ENCODE peak calls at places on chromosome 9, in seven cellular contexts. K, E, F, B, J, Q and Z are unnamed samples. For H3K27me3, the result is how much of the 10 kb centered on the place peaks cover.

GRCh38 chr9:27184556-27185351 is 75.7 kb downstream of the TEK start:
- DNase-seq in J (no peak), K (peak), Q (no peak), F (no peak), E (no peak), B (peak), Z (no peak)

GRCh38 chr9:15295761-15296405 is 11.1 kb downstream of the TTC39B start:
- DNase-seq in F (peak), B (peak), Q (peak), E (no peak), J (no peak), K (peak), Z (no peak)

GRCh38 chr9:110748251-110748893 is 79.8 kb downstream of the MUSK start:
- DNase-seq in E (no peak), K (no peak), Q (peak), J (no peak), B (no peak), F (no peak), Z (no peak)

GRCh38 chr9:35728041-35728971 is 3.7 kb downstream of the TLN1 start:
- DNase-seq in J (peak), B (peak), K (peak), E (peak), Q (peak), F (peak), Z (peak)

GRCh38 chr9:133558191-133559126 is 24.0 kb downstream of the ADAMTSL2 start:
- DNase-seq in J (no peak), E (no peak), B (peak), K (peak), Q (peak), F (peak), Z (peak)

GRCh38 chr9:132293145-132293721 is 61.6 kb downstream of the SETX start:
- DNase-seq in E (no peak), Q (no peak), F (no peak), B (no peak), K (no peak), J (no peak), Z (no peak)

GRCh38 chr9:13628526-13628925 is 349.0 kb upstream of the MPDZ start:
- DNase-seq in F (no peak), Q (peak), B (no peak), K (no peak), J (no peak), E (no peak), Z (no peak)

GRCh38 chr9:89372230-89372816 is 54.0 kb downstream of the SECISBP2 start:
- DNase-seq in B (no peak), F (no peak), K (no peak), E (no peak), Q (no peak), J (no peak), Z (peak)

GRCh38 chr9:93088656-93089015 is 7.4 kb upstream of the CARD19 start:
- DNase-seq in E (peak), B (no peak), J (no peak), Q (no peak), F (no peak), K (no peak), Z (peak)

GRCh38 chr9:114082017-114082735 is 4.1 kb upstream of the AMBP start:
- DNase-seq in F (peak), K (peak), E (peak), B (peak), J (peak), Q (peak), Z (peak)

GRCh38 chr9:90053027-90053426 is 448.2 kb downstream of the GADD45G start:
- DNase-seq in J (no peak), K (no peak), B (no peak), Q (no peak), E (no peak), F (no peak), Z (peak)

GRCh38 chr9:115593587-115594091 is 475.7 kb upstream of the TNC start:
- DNase-seq in J (no peak), B (peak), Q (peak), F (peak), K (peak), E (no peak), Z (peak)

GRCh38 chr9:16705121-16705604 is 165.3 kb downstream of the BNC2 start:
- DNase-seq in Q (peak), E (peak), B (peak), F (no peak), J (peak), K (peak), Z (peak)

GRCh38 chr9:115985657-115986056 is 167.9 kb upstream of the PAPPA start:
- DNase-seq in J (no peak), F (no peak), E (no peak), Q (no peak), K (no peak), B (no peak), Z (no peak)

GRCh38 chr9:129281506-129282145 is 103.6 kb upstream of the IER5L start:
- DNase-seq in E (no peak), F (no peak), J (no peak), B (no peak), K (no peak), Q (no peak), Z (no peak)

GRCh38 chr9:130997925-130998595 is 10.9 kb upstream of the LAMC3 start:
- DNase-seq in E (no peak), Q (peak), F (peak), K (peak), B (peak), J (no peak), Z (peak)

GRCh38 chr9:19466268-19466639 is 57.4 kb downstream of the ACER2 start:
- DNase-seq in J (no peak), Q (no peak), E (no peak), F (no peak), K (no peak), B (no peak), Z (no peak)

GRCh38 chr9:93822229-93822628 is 132.9 kb downstream of the BARX1 start:
- DNase-seq in K (no peak), Q (no peak), B (no peak), F (no peak), E (no peak), J (no peak), Z (peak)

GRCh38 chr9:134625361-134626140 is 16.1 kb upstream of the COL5A1 start:
- DNase-seq in E (peak), B (peak), Q (no peak), J (no peak), F (no peak), K (peak), Z (peak)

GRCh38 chr9:34986541-34987047 is 3.0 kb upstream of the DNAJB5 start:
- DNase-seq in Q (no peak), K (no peak), E (no peak), J (peak), F (no peak), B (peak), Z (peak)

GRCh38 chr9:89999534-90000370 is 394.9 kb downstream of the GADD45G start:
- DNase-seq in K (peak), J (no peak), B (peak), E (peak), Q (no peak), F (peak), Z (no peak)

GRCh38 chr9:81431662-81432061 is 257.7 kb downstream of the TLE1 start:
- DNase-seq in Q (no peak), F (no peak), K (peak), B (no peak), J (no peak), E (no peak), Z (no peak)

GRCh38 chr9:132295181-132295580 is 59.6 kb downstream of the SETX start:
- DNase-seq in Q (no peak), E (no peak), B (no peak), F (no peak), J (no peak), K (no peak), Z (no peak)

GRCh38 chr9:137077010-137077747 is at the start of gene UAP1L1:
- DNase-seq in Q (no peak), F (no peak), B (peak), K (no peak), J (no peak), E (peak), Z (peak)

GRCh38 chr9:129027685-129028191 is 393 bp downstream of the SH3GLB2 start:
- DNase-seq in Q (peak), J (no peak), B (peak), F (peak), E (no peak), K (no peak), Z (no peak)

GRCh38 chr9:134212809-134213507 is 48.6 kb upstream of the RNU6ATAC start:
- DNase-seq in Q (no peak), B (no peak), F (no peak), J (no peak), E (no peak), K (no peak), Z (peak)

GRCh38 chr9:136029556-136029955 is 65.5 kb downstream of the NACC2 start:
- DNase-seq in F (no peak), J (no peak), B (no peak), E (peak), K (no peak), Q (no peak), Z (no peak)

GRCh38 chr9:26561928-26562327 is 330.7 kb downstream of the CAAP1 start:
- DNase-seq in Q (no peak), E (no peak), K (no peak), B (no peak), J (no peak), F (no peak), Z (no peak)

GRCh38 chr9:68637020-68637419 is 68.0 kb upstream of the PIP5K1B start:
- DNase-seq in K (no peak), Q (no peak), F (no peak), E (no peak), B (no peak), J (no peak), Z (no peak)

GRCh38 chr9:105129731-105130130 is 114.7 kb upstream of the SLC44A1 start:
- DNase-seq in Q (no peak), B (no peak), K (no peak), J (no peak), F (no peak), E (no peak), Z (no peak)

GRCh38 chr9:121288874-121289553 is 21.1 kb downstream of the GSN start:
- DNase-seq in J (no peak), B (peak), Q (peak), F (peak), K (no peak), E (peak), Z (peak)

GRCh38 chr9:136289651-136290507 is 14.0 kb downstream of the CCDC187 start:
- DNase-seq in J (no peak), F (no peak), K (no peak), Q (no peak), E (no peak), B (no peak), Z (no peak)

GRCh38 chr9:128020692-128021091 is 39.9 kb upstream of the EEIG1 start:
- DNase-seq in F (peak), E (no peak), K (no peak), J (no peak), B (no peak), Q (no peak), Z (peak)

GRCh38 chr9:38038307-38039089 is 30.5 kb downstream of the SHB start:
- DNase-seq in B (peak), Q (no peak), J (no peak), K (no peak), E (no peak), F (no peak), Z (peak)

GRCh38 chr9:38037981-38038306 is 31.1 kb downstream of the SHB start:
- DNase-seq in J (no peak), Q (no peak), E (no peak), F (no peak), B (no peak), K (no peak), Z (peak)

GRCh38 chr9:38035873-38036272 is 33.2 kb downstream of the SHB start:
- DNase-seq in K (peak), E (no peak), Q (peak), J (no peak), B (peak), F (peak), Z (no peak)

GRCh38 chr9:38033956-38034355 is 35.1 kb downstream of the SHB start:
- DNase-seq in E (no peak), B (no peak), K (no peak), Q (no peak), J (no peak), F (no peak), Z (no peak)

GRCh38 chr9:38036359-38037084 is 32.5 kb downstream of the SHB start:
- DNase-seq in F (no peak), Q (peak), B (peak), J (peak), E (peak), K (peak), Z (no peak)
- H3K4me3 ChIP-seq in F (no peak), Q (no peak), B (no peak), J (no peak), E (no peak), K (no peak), Z (no peak)

GRCh38 chr9:97930972-97931371 is 7.0 kb downstream of the HEMGN start:
- DNase-seq in B (no peak), K (no peak), Q (no peak), E (no peak), J (no peak), F (no peak), Z (no peak)

GRCh38 chr9:97938081-97938644 is at the start of gene HEMGN:
- DNase-seq in E (no peak), Q (no peak), B (no peak), J (no peak), K (no peak), F (no peak), Z (no peak)

GRCh38 chr9:97935291-97935690 is 2.7 kb downstream of the HEMGN start:
- DNase-seq in B (no peak), Q (no peak), E (no peak), F (no peak), J (no peak), K (no peak), Z (no peak)

GRCh38 chr9:97933573-97933972 is 4.4 kb downstream of the HEMGN start:
- DNase-seq in F (no peak), K (no peak), E (no peak), B (no peak), Q (no peak), J (no peak), Z (no peak)

GRCh38 chr9:97934321-97935115 is 3.5 kb downstream of the HEMGN start:
- DNase-seq in J (no peak), K (no peak), B (no peak), E (no peak), F (no peak), Q (no peak), Z (peak)
- H3K27me3 ChIP-seq in J (under half), K (under half), B (half or more), E (under half), F (under half), Q (under half), Z (under half)

GRCh38 chr9:99042620-99043019 is 62.3 kb upstream of the TGFBR1 start:
- DNase-seq in J (no peak), B (no peak), K (no peak), E (no peak), Q (no peak), F (no peak), Z (no peak)

GRCh38 chr9:99041618-99042017 is 63.3 kb upstream of the TGFBR1 start:
- DNase-seq in B (no peak), Q (no peak), K (no peak), E (no peak), F (no peak), J (no peak), Z (no peak)

GRCh38 chr9:99039388-99040182 is 65.3 kb upstream of the TGFBR1 start:
- DNase-seq in F (no peak), Q (peak), J (no peak), K (no peak), B (no peak), E (no peak), Z (no peak)

GRCh38 chr9:99040254-99040653 is 64.7 kb upstream of the TGFBR1 start:
- DNase-seq in F (no peak), B (no peak), Q (no peak), E (no peak), J (no peak), K (no peak), Z (no peak)

DNA sequence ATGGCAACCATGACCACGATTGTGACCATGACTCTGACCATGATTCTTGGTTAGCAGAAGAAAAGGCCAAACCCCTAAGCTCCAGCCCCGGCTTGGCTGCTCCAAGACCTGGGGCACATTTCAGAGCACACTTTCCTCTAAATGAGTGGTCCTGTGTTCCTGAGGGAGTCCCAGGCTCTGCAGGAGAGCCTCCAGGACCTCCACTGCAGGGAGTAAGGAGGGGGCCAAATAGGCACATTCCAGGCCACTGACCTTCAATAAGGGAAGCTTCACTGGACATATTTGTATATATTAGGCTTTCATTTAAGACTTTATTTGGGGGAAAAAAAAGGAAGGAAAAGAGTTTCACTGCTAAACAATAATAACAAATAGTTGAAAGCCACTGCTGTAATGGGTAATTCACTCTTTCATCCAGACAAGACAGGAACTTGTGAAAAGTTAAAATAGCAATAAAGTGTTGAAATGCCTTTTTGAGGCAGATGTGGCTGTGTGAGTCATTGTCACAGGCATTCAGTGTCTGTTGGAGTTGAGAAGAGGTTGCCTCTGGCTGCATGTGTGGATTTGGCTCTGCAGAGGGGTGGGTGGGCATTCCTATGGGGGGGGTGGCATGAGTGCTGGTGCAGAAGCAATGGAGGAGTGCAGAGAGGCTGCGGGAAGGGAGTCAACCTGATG is 63.9 kb upstream of the TGFBR1 start:
- DNase-seq in F (no peak), B (peak), J (no peak), E (no peak), Q (peak), K (peak), Z (no peak)
- H3K4me3 ChIP-seq in F (no peak), B (no peak), J (no peak), E (no peak), Q (no peak), K (no peak), Z (no peak)

DNA sequence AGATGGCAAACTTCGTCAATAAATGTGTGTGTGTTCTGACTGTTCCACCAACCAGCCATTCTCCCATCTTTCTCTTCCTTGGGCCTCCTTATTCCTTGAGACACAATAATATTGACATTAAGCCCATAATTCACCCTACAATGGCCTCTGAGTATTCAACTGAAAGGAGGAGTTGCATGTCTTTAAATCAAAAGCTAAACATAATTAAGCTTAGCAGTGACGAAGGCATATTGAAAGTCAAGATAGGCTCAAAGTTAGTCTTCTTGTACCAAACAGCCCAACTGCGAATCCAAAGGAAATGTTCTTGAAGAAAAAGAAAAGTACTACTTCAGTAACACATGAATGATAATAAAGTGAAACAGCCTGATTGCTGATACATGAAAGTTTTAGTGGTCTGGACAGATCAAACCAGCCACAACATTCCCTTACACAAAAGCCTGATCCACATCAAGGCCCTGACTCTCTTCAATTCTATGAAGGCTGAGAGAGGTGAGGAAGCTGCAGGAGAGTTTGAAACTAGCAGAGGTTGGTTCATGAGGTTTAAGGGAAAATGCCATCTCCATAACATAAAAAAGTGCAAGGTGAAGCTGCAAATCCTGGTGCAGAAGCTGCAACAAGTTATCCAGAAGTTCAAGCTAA is 81.4 kb downstream of the DENND1A start:
- DNase-seq in J (no peak), B (no peak), F (no peak), Q (no peak), K (no peak), E (no peak), Z (no peak)
- H3K27me3 ChIP-seq in J (under half), B (under half), F (under half), Q (under half), K (under half), E (under half), Z (under half)

DNA sequence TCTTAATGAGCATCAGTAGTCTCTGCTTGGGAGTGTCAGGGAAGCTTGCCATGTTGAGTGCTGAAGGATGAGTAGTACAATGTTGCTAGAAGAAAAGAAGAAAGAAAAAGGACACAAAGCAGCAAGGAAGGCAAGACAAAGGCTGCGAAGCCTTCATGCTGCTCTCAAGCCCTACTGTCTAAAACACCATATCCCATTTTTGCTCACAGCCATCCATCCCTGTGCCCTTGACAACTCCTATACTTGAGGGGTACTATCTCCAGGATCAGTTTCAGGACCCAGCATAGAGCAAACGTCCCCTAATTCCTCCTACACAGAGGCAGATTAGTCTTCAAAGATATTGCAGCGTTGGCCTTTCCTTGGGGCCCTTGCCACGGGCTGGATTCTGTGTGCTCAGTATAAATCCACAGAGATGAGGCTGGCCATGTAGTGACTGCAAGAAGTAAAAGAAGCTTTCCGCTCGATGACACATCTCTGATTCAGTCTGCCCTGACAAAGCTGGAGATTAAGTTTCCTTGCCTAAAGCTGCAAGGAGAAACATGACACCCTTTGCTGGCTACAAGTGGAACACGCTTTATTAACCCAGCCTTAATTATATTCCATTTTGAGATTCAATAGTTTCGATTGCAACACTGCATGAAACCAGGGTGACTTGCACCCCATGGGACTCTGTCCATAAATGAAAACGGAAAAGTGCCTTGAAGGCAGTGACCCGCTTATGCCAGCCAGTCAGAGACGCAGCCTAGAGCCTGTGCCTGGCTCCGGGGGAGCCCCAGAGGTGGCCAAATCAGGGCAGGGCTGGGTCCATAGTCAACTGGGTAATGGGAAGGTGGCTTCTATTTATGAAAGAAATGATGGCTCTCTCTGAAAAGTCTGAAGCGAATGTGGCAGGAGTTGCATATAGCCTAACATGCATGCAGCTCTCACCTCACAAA is 304.5 kb downstream of the ACTL7B start:
- DNase-seq in E (no peak), Q (peak), K (peak), F (no peak), J (no peak), B (peak), Z (no peak)
- H3K4me3 ChIP-seq in E (no peak), Q (no peak), K (no peak), F (no peak), J (no peak), B (no peak), Z (no peak)